ENCODE peak calls at places on chromosomes 16 and 17, in six cellular contexts. H is body of pancreas; I is HCT116; D is pons; X is activated CD8-positive, alpha-beta T cell treated with anti-CD3 and anti-CD28 coated beads for 36 hours; Y is T-helper 1 cell. N is an unnamed sample.

GRCh38 chr17:46922804-46923635 is at the start of gene GOSR2:
- DNase-seq in H (peak), I (peak), D (peak), X (peak), Y (peak), N (peak)

GRCh38 chr16:86044881-86045600 is 146.1 kb downstream of the IRF8 start:
- DNase-seq in H (no peak), I (no peak), D (no peak), X (peak), Y (no peak), N (no peak)

GRCh38 chr17:79930077-79930785 is 91.0 kb upstream of the CBX4 start:
- DNase-seq in H (no peak), I (no peak), D (no peak), X (no peak), Y (no peak), N (no peak)

GRCh38 chr17:75589017-75589918 is 1.7 kb downstream of the MYO15B start:
- DNase-seq in H (peak), I (peak), D (peak), X (peak), Y (peak), N (peak)

GRCh38 chr16:2009791-2010510 is at the start of gene ZNF598:
- DNase-seq in H (peak), I (peak), D (peak), X (peak), Y (peak), N (peak)

GRCh38 chr16:50121721-50122445 is 31.2 kb upstream of the TENT4B start:
- DNase-seq in H (no peak), I (no peak), D (no peak), X (peak), Y (peak), N (no peak)

GRCh38 chr16:86998196-86999001 is 318.8 kb downstream of the C16orf95 start:
- DNase-seq in H (no peak), I (no peak), D (no peak), X (no peak), Y (no peak), N (no peak)

GRCh38 chr17:64300566-64300965 is 37.5 kb upstream of the TEX2 start:
- DNase-seq in H (no peak), I (no peak), D (no peak), X (no peak), Y (no peak), N (no peak)

GRCh38 chr16:75086281-75086680 is 30.3 kb downstream of the LDHD start:
- DNase-seq in H (no peak), I (no peak), D (no peak), X (no peak), Y (no peak), N (no peak)

GRCh38 chr17:42101513-42102292 is 3.4 kb upstream of the ZNF385C start:
- DNase-seq in H (peak), I (peak), D (peak), X (peak), Y (peak), N (peak)

GRCh38 chr17:81468111-81468764 is 44.4 kb downstream of the ACTG1 start:
- DNase-seq in H (no peak), I (no peak), D (no peak), X (no peak), Y (no peak), N (no peak)